ENCODE peak calls at places on chromosomes 1 and 21, in ten cellular contexts. F is HCT116; D is cardiac muscle cell; C is CD8-positive, alpha-beta T cell; R is DND-41; P is endothelial cell of umbilical vein; G is pancreas; U is suprapubic skin; X is A549; Z is ovary. T is an unnamed sample. For H3K9me3, the result is how much of the 10 kb centered on the place peaks cover.

GRCh38 chr1:190416239-190416638 is 61.4 kb downstream of the BRINP3 start:
- DNase-seq in F (no peak), D (peak), C (no peak), R (no peak), P (no peak), G (no peak), U (no peak), X (no peak), Z (no peak), T (no peak)

GRCh38 chr1:101314244-101314643 is 77.4 kb downstream of the S1PR1 start:
- DNase-seq in F (no peak), D (no peak), C (no peak), R (no peak), P (no peak), G (no peak), U (no peak), X (no peak), Z (no peak), T (no peak)

GRCh38 chr1:23728997-23729390 is 14.3 kb upstream of the ELOA start:
- DNase-seq in F (no peak), D (no peak), C (no peak), R (no peak), P (no peak), G (no peak), U (no peak), X (no peak), Z (no peak), T (no peak)

GRCh38 chr1:25750923-25751605 is 48.9 kb upstream of the SELENON start:
- DNase-seq in F (no peak), D (no peak), C (no peak), R (no peak), P (no peak), G (no peak), U (no peak), X (no peak), Z (no peak), T (no peak)

GRCh38 chr21:29145354-29145782 is 14.9 kb downstream of the MAP3K7CL start:
- DNase-seq in F (no peak), D (no peak), C (no peak), R (peak), P (peak), G (no peak), U (no peak), X (peak), Z (no peak), T (peak)

GRCh38 chr21:35072557-35072956 is 23.5 kb upstream of the RUNX1 start:
- DNase-seq in F (no peak), D (no peak), C (no peak), R (no peak), P (no peak), G (no peak), U (no peak), X (no peak), Z (no peak), T (no peak)

GRCh38 chr21:15199414-15199813 is 134.6 kb upstream of the NRIP1 start:
- DNase-seq in F (no peak), D (peak), C (no peak), R (no peak), P (no peak), G (no peak), U (no peak), X (no peak), Z (no peak), T (no peak)

GRCh38 chr1:27471476-27471875 is 18.5 kb downstream of the WASF2 start:
- DNase-seq in F (no peak), D (no peak), C (no peak), R (no peak), P (no peak), G (no peak), U (no peak), X (no peak), Z (no peak), T (no peak)

GRCh38 chr1:97441966-97442365 is 478.9 kb downstream of the DPYD start:
- DNase-seq in F (no peak), D (no peak), C (no peak), R (no peak), P (no peak), G (no peak), U (no peak), X (no peak), Z (no peak), T (no peak)

GRCh38 chr1:18668750-18669404 is 38.2 kb downstream of the PAX7 start:
- DNase-seq in F (peak), D (no peak), C (no peak), R (no peak), P (no peak), G (no peak), U (no peak), X (peak), Z (no peak), T (no peak)

GRCh38 chr1:178899402-178899801 is 28.5 kb upstream of the ANGPTL1 start:
- DNase-seq in F (no peak), D (no peak), C (no peak), R (no peak), P (no peak), G (no peak), U (no peak), X (no peak), Z (no peak), T (no peak)

GRCh38 chr1:150186789-150187559 is 37.3 kb downstream of the PLEKHO1 start:
- DNase-seq in F (peak), D (peak), C (peak), R (peak), P (peak), G (no peak), U (no peak), X (peak), Z (no peak), T (no peak)

GRCh38 chr21:28699186-28699585 is 293.5 kb downstream of the LTN1 start:
- DNase-seq in F (no peak), D (no peak), C (no peak), R (no peak), P (no peak), G (no peak), U (no peak), X (no peak), Z (no peak), T (no peak)

DNA sequence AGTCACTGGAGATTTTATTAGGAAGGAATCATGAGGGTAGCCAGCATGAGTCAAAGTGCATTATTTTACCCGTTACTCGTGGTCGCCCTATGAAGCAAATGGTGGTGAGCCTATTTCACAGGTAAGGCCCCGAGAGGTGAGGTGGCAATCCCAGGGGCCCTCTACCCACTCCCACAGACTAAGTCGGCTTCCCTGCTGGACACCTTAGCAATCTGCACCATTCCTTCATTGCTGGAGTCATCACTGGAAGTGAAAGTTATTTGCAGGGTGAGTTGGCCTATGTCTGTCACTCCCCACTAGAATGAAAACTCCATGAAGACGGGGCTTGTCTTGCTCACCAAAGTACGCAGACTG is 52.7 kb downstream of the TOMM20 start:
- DNase-seq in F (no peak), D (no peak), C (no peak), R (no peak), P (no peak), G (no peak), U (no peak), X (peak), Z (no peak), T (no peak)
- TF ChIP-seq CTCF in F (no peak), D (no peak), C (no peak), R (no peak), P (no peak), G (no peak), U (no peak), X (no peak), Z (no peak), T (no peak)

GRCh38 chr1:204461331-204462228 is 33.0 kb downstream of the PIK3C2B start:
- DNase-seq in F (no peak), D (no peak), C (peak), R (peak), P (peak), G (no peak), U (no peak), X (no peak), Z (no peak), T (no peak)
- H3K9me3 ChIP-seq in F (under half), D (under half), C (under half), R (under half), P (under half), G (under half), U (under half), X (under half), Z (under half), T (under half)

GRCh38 chr1:69073176-69073575 is 494.5 kb upstream of the LRRC7 start:
- DNase-seq in F (no peak), D (no peak), C (no peak), R (no peak), P (no peak), G (no peak), U (no peak), X (no peak), Z (no peak), T (no peak)
- TF ChIP-seq CTCF in F (no peak), D (peak), C (no peak), R (peak), P (no peak), G (no peak), U (no peak), X (no peak), Z (no peak), T (no peak)

GRCh38 chr1:156865258-156865657 is 4.6 kb downstream of the NTRK1 start:
- DNase-seq in F (no peak), D (no peak), C (no peak), R (no peak), P (no peak), G (no peak), U (no peak), X (no peak), Z (no peak), T (no peak)

GRCh38 chr1:156868341-156868740 is 7.7 kb downstream of the NTRK1 start:
- DNase-seq in F (no peak), D (no peak), C (no peak), R (no peak), P (no peak), G (no peak), U (no peak), X (no peak), Z (no peak), T (no peak)

GRCh38 chr1:156864796-156865195 is 4.1 kb downstream of the NTRK1 start:
- DNase-seq in F (no peak), D (no peak), C (no peak), R (no peak), P (no peak), G (no peak), U (no peak), X (no peak), Z (no peak), T (no peak)

GRCh38 chr1:156865865-156866678 is 5.4 kb downstream of the NTRK1 start:
- DNase-seq in F (no peak), D (no peak), C (no peak), R (no peak), P (no peak), G (no peak), U (no peak), X (no peak), Z (no peak), T (no peak)

DNA sequence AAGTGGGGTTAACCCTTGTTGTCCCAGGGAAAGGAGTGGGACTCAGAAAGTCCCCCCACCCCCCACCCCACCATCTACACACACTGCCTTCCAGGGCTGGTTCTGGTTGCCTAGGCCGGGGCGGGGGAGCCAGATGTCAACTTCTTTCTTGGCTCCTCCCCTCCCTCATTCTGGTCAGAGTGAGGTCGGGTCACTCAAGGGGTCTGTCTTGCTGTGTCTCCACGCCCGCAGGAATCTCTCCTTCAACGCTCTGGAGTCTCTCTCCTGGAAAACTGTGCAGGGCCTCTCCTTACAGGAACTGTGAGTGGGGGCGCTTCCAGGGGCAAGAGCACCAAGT is 6.0 kb downstream of the NTRK1 start:
- DNase-seq in F (no peak), D (peak), C (no peak), R (no peak), P (no peak), G (no peak), U (no peak), X (no peak), Z (no peak), T (no peak)
- H3K9me3 ChIP-seq in F (under half), D (under half), C (under half), R (under half), P (under half), G (under half), U (under half), X (under half), Z (under half), T (under half)

DNA sequence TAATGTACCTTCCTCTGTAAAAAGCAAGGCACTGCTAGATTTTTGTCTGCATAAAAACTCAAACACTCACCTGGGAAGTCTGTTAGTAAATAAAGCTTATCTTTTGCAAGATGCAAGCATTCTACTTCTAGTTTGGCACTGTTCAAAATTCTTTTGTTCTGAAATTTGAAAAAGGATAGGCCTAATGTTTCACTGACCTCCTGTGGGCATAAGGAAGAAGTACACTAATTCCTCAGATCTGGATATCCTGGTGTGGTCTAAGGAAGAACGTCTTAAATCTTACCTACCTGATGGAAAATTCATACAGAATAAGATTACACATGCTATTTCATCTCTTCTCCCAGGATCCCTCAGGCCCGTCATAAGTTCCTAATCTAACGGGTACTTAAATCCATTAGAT is 93.5 kb upstream of the CAMK1G start:
- DNase-seq in F (no peak), D (peak), C (no peak), R (no peak), P (no peak), G (no peak), U (no peak), X (peak), Z (no peak), T (no peak)
- TF ChIP-seq CTCF in F (peak), D (peak), C (no peak), R (no peak), P (no peak), G (no peak), U (no peak), X (peak), Z (no peak), T (no peak)

GRCh38 chr1:238406098-238406497 is 515.4 kb upstream of the ZP4 start:
- DNase-seq in F (no peak), D (no peak), C (no peak), R (no peak), P (no peak), G (no peak), U (no peak), X (no peak), Z (no peak), T (no peak)
- H3K9me3 ChIP-seq in F (under half), D (under half), C (under half), R (under half), P (under half), G (under half), U (under half), X (under half), Z (under half), T (under half)

GRCh38 chr1:51280321-51281096 is 44.4 kb downstream of the RNF11 start:
- DNase-seq in F (no peak), D (no peak), C (no peak), R (no peak), P (no peak), G (no peak), U (no peak), X (no peak), Z (no peak), T (no peak)
- TF ChIP-seq CTCF in F (no peak), D (no peak), C (no peak), R (no peak), P (no peak), G (no peak), U (no peak), X (no peak), Z (no peak), T (no peak)

DNA sequence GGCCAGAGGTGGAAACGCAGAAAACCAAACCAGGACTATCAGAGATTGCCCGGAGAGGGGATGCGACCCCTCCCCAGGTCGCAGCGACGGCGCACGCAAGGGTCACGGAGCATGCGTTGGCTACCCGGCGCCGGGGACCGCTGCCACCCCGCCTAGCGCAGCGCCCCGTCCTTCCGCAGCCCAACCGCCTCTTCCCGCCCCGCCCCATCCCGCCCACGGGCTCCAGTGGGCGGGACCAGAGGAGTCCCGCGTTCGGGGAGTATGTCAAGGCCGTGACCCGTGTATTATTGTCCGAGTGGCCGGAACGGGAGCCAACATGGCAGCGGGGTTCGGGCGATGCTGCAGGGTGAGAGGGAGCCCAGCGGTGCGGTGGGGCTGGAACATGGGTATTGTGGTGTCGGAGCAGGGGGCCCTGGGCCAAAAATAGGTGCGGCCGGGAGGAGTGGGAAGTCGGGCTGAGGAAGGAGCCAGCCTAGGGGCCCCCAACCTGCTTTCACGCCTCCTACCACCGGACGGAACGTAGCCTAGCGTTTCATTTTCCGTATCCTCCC is at the start of gene ACADM:
- DNase-seq in F (peak), D (peak), C (peak), R (peak), P (peak), G (peak), U (peak), X (peak), Z (peak), T (peak)
- H3K9me3 ChIP-seq in F (under half), D (under half), C (under half), R (under half), P (under half), G (under half), U (under half), X (under half), Z (under half), T (under half)